ENCODE peak calls at places on chromosomes 4 and X, in five cellular contexts. One of them, this sample, is unnamed.

GRCh38 chrX:72348247-72348979 is 42.7 kb upstream of the CITED1 start:
- DNase-seq in progenitor cell of endocrine pancreas: no peak
- DNase-seq in K562: peak
- DNase-seq in osteocyte: no peak
- DNase-seq in neural crest cell: no peak
- DNase-seq in this sample: no peak

GRCh38 chr4:142645478-142646108 is 200.5 kb downstream of the INPP4B start:
- DNase-seq in progenitor cell of endocrine pancreas: no peak
- DNase-seq in K562: no peak
- DNase-seq in osteocyte: no peak
- DNase-seq in neural crest cell: no peak
- DNase-seq in this sample: no peak

GRCh38 chr4:78131403-78131802 is 74.3 kb downstream of the FRAS1 start:
- DNase-seq in progenitor cell of endocrine pancreas: no peak
- DNase-seq in K562: no peak
- DNase-seq in osteocyte: no peak
- DNase-seq in neural crest cell: no peak
- DNase-seq in this sample: no peak

GRCh38 chrX:53249387-53250042 is 24.5 kb upstream of the KDM5C start:
- DNase-seq in progenitor cell of endocrine pancreas: no peak
- DNase-seq in K562: no peak
- DNase-seq in osteocyte: no peak
- DNase-seq in neural crest cell: no peak
- DNase-seq in this sample: no peak

GRCh38 chr4:145285928-145286327 is 105.5 kb upstream of the OTUD4 start:
- DNase-seq in progenitor cell of endocrine pancreas: no peak
- DNase-seq in K562: no peak
- DNase-seq in osteocyte: no peak
- DNase-seq in neural crest cell: no peak
- DNase-seq in this sample: no peak

GRCh38 chrX:23902419-23902818 is 5.3 kb downstream of the APOO start:
- DNase-seq in progenitor cell of endocrine pancreas: no peak
- DNase-seq in K562: peak
- DNase-seq in osteocyte: no peak
- DNase-seq in neural crest cell: no peak
- DNase-seq in this sample: no peak

GRCh38 chr4:10114147-10114546 is 2.5 kb downstream of the WDR1 start:
- DNase-seq in progenitor cell of endocrine pancreas: no peak
- DNase-seq in K562: no peak
- DNase-seq in osteocyte: no peak
- DNase-seq in neural crest cell: no peak
- DNase-seq in this sample: no peak

GRCh38 chr4:135201081-135201480 is 999.5 kb upstream of the PABPC4L start:
- DNase-seq in progenitor cell of endocrine pancreas: no peak
- DNase-seq in K562: no peak
- DNase-seq in osteocyte: no peak
- DNase-seq in neural crest cell: no peak
- DNase-seq in this sample: no peak

GRCh38 chr4:77007358-77008230 is 58.0 kb downstream of the SEPTIN11 start:
- DNase-seq in progenitor cell of endocrine pancreas: no peak
- DNase-seq in K562: no peak
- DNase-seq in osteocyte: no peak
- DNase-seq in neural crest cell: no peak
- DNase-seq in this sample: no peak

GRCh38 chr4:112518675-112519074 is 2.7 kb upstream of the NEUROG2 start:
- DNase-seq in progenitor cell of endocrine pancreas: no peak
- DNase-seq in K562: no peak
- DNase-seq in osteocyte: no peak
- DNase-seq in neural crest cell: no peak
- DNase-seq in this sample: no peak

GRCh38 chrX:71671043-71671829 is 3.9 kb downstream of the LOC101059915 start:
- DNase-seq in progenitor cell of endocrine pancreas: no peak
- DNase-seq in K562: no peak
- DNase-seq in osteocyte: no peak
- DNase-seq in neural crest cell: no peak
- DNase-seq in this sample: no peak

GRCh38 chr4:20761826-20762225 is 61.6 kb downstream of the PACRGL start:
- DNase-seq in progenitor cell of endocrine pancreas: no peak
- DNase-seq in K562: no peak
- DNase-seq in osteocyte: no peak
- DNase-seq in neural crest cell: no peak
- DNase-seq in this sample: no peak

GRCh38 chr4:160848901-160849735 is 1314.7 kb downstream of the FSTL5 start:
- DNase-seq in progenitor cell of endocrine pancreas: no peak
- DNase-seq in K562: no peak
- DNase-seq in osteocyte: no peak
- DNase-seq in neural crest cell: no peak
- DNase-seq in this sample: no peak

GRCh38 chr4:74670583-74670982 is 123.7 kb downstream of the BTC start:
- DNase-seq in progenitor cell of endocrine pancreas: no peak
- DNase-seq in K562: no peak
- DNase-seq in osteocyte: no peak
- DNase-seq in neural crest cell: no peak
- DNase-seq in this sample: no peak

GRCh38 chr4:183349673-183350072 is 27.4 kb upstream of the CLDN24 start:
- DNase-seq in progenitor cell of endocrine pancreas: no peak
- DNase-seq in K562: peak
- DNase-seq in osteocyte: no peak
- DNase-seq in neural crest cell: no peak
- DNase-seq in this sample: no peak

GRCh38 chrX:109740076-109740809 is 7.2 kb upstream of the ACSL4 start:
- DNase-seq in progenitor cell of endocrine pancreas: no peak
- DNase-seq in K562: peak
- DNase-seq in osteocyte: no peak
- DNase-seq in neural crest cell: no peak
- DNase-seq in this sample: no peak

GRCh38 chr4:41216294-41217019 is 2.1 kb upstream of the APBB2 start:
- DNase-seq in progenitor cell of endocrine pancreas: peak
- DNase-seq in K562: peak
- DNase-seq in osteocyte: peak
- DNase-seq in neural crest cell: peak
- DNase-seq in this sample: peak

GRCh38 chrX:46617906-46618305 is 44.3 kb downstream of the CHST7 start:
- DNase-seq in progenitor cell of endocrine pancreas: no peak
- DNase-seq in K562: no peak
- DNase-seq in osteocyte: no peak
- DNase-seq in neural crest cell: no peak
- DNase-seq in this sample: no peak

GRCh38 chrX:24145340-24146186 is 4.0 kb upstream of the ZFX start:
- DNase-seq in progenitor cell of endocrine pancreas: no peak
- DNase-seq in K562: no peak
- DNase-seq in osteocyte: no peak
- DNase-seq in neural crest cell: no peak
- DNase-seq in this sample: no peak

GRCh38 chr4:37885496-37885895 is 5.4 kb upstream of the TBC1D1 start:
- DNase-seq in progenitor cell of endocrine pancreas: no peak
- DNase-seq in K562: no peak
- DNase-seq in osteocyte: no peak
- DNase-seq in neural crest cell: no peak
- DNase-seq in this sample: no peak

GRCh38 chr4:16591867-16592266 is 306.6 kb downstream of the LDB2 start:
- DNase-seq in progenitor cell of endocrine pancreas: no peak
- DNase-seq in K562: no peak
- DNase-seq in osteocyte: no peak
- DNase-seq in neural crest cell: peak
- DNase-seq in this sample: no peak

GRCh38 chrX:69073241-69073640 is 92.0 kb downstream of the PJA1 start:
- DNase-seq in progenitor cell of endocrine pancreas: no peak
- DNase-seq in K562: no peak
- DNase-seq in osteocyte: no peak
- DNase-seq in neural crest cell: no peak
- DNase-seq in this sample: no peak

GRCh38 chr4:94804613-94805012 is 46.9 kb downstream of the BMPR1B start:
- DNase-seq in progenitor cell of endocrine pancreas: no peak
- DNase-seq in K562: no peak
- DNase-seq in osteocyte: no peak
- DNase-seq in neural crest cell: no peak
- DNase-seq in this sample: no peak

GRCh38 chr4:107736924-107737448 is 17.0 kb upstream of the PAPSS1 start:
- DNase-seq in progenitor cell of endocrine pancreas: peak
- DNase-seq in K562: peak
- DNase-seq in osteocyte: no peak
- DNase-seq in neural crest cell: peak
- DNase-seq in this sample: peak

GRCh38 chr4:85548116-85548515 is 73.2 kb downstream of the ARHGAP24 start:
- DNase-seq in progenitor cell of endocrine pancreas: no peak
- DNase-seq in K562: no peak
- DNase-seq in osteocyte: no peak
- DNase-seq in neural crest cell: no peak
- DNase-seq in this sample: no peak

GRCh38 chr4:161581262-161581661 is 582.5 kb downstream of the FSTL5 start:
- DNase-seq in progenitor cell of endocrine pancreas: no peak
- DNase-seq in K562: no peak
- DNase-seq in osteocyte: no peak
- DNase-seq in neural crest cell: no peak
- DNase-seq in this sample: no peak

GRCh38 chr4:24489870-24490269 is 94.5 kb downstream of the DHX15 start:
- DNase-seq in progenitor cell of endocrine pancreas: no peak
- DNase-seq in K562: no peak
- DNase-seq in osteocyte: no peak
- DNase-seq in neural crest cell: no peak
- DNase-seq in this sample: no peak

GRCh38 chr4:128782076-128782715 is 27.3 kb upstream of the JADE1 start:
- DNase-seq in progenitor cell of endocrine pancreas: no peak
- DNase-seq in K562: peak
- DNase-seq in osteocyte: no peak
- DNase-seq in neural crest cell: no peak
- DNase-seq in this sample: no peak

GRCh38 chr4:152860057-152860456 is 76.1 kb upstream of the FHDC1 start:
- DNase-seq in progenitor cell of endocrine pancreas: no peak
- DNase-seq in K562: no peak
- DNase-seq in osteocyte: no peak
- DNase-seq in neural crest cell: no peak
- DNase-seq in this sample: no peak

GRCh38 chr4:4323705-4324534 is 33.9 kb downstream of the ZBTB49 start:
- DNase-seq in progenitor cell of endocrine pancreas: no peak
- DNase-seq in K562: peak
- DNase-seq in osteocyte: no peak
- DNase-seq in neural crest cell: no peak
- DNase-seq in this sample: no peak

GRCh38 chr4:170111546-170111945 is 21.8 kb upstream of the AADAT start:
- DNase-seq in progenitor cell of endocrine pancreas: no peak
- DNase-seq in K562: no peak
- DNase-seq in osteocyte: no peak
- DNase-seq in neural crest cell: no peak
- DNase-seq in this sample: no peak

GRCh38 chrX:153924149-153924861 is 1.8 kb downstream of the ARHGAP4 start:
- DNase-seq in progenitor cell of endocrine pancreas: no peak
- DNase-seq in K562: peak
- DNase-seq in osteocyte: no peak
- DNase-seq in neural crest cell: no peak
- DNase-seq in this sample: no peak

GRCh38 chr4:80322716-80323115 is 12.8 kb upstream of the CFAP299 start:
- DNase-seq in progenitor cell of endocrine pancreas: no peak
- DNase-seq in K562: peak
- DNase-seq in osteocyte: no peak
- DNase-seq in neural crest cell: no peak
- DNase-seq in this sample: no peak
- TF ChIP-seq CTCF in progenitor cell of endocrine pancreas: no peak
- TF ChIP-seq CTCF in K562: peak
- TF ChIP-seq CTCF in osteocyte: peak
- TF ChIP-seq CTCF in neural crest cell: no peak
- TF ChIP-seq CTCF in this sample: no peak

DNA sequence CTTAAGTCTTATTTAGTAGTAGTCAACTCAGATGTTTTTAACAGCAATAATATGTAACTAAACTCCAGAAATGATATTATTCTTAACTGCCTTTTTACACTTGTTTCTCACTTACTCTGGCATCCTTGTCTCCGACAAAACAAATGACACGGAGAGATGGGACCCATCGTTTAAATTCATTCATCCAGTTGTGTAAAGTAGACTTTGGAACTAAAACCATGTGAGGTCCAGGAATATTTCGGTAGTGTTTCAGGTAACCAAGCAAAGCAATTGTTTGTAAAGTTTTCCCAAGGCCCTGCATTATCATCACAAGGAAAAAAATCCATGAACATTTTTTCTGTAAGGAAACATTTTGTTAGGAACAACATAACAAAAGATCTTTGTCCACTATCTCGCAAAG is 11.6 kb downstream of the SMARCA1 start:
- DNase-seq in progenitor cell of endocrine pancreas: no peak
- DNase-seq in K562: no peak
- DNase-seq in osteocyte: no peak
- DNase-seq in neural crest cell: no peak
- DNase-seq in this sample: no peak
- TF ChIP-seq CTCF in progenitor cell of endocrine pancreas: no peak
- TF ChIP-seq CTCF in K562: no peak
- TF ChIP-seq CTCF in osteocyte: no peak
- TF ChIP-seq CTCF in neural crest cell: no peak
- TF ChIP-seq CTCF in this sample: no peak

GRCh38 chr4:139763205-139763604 is 97.6 kb downstream of the MGST2 start:
- DNase-seq in progenitor cell of endocrine pancreas: no peak
- DNase-seq in K562: no peak
- DNase-seq in osteocyte: peak
- DNase-seq in neural crest cell: no peak
- DNase-seq in this sample: no peak
- TF ChIP-seq CTCF in progenitor cell of endocrine pancreas: no peak
- TF ChIP-seq CTCF in K562: no peak
- TF ChIP-seq CTCF in osteocyte: no peak
- TF ChIP-seq CTCF in neural crest cell: no peak
- TF ChIP-seq CTCF in this sample: no peak

DNA sequence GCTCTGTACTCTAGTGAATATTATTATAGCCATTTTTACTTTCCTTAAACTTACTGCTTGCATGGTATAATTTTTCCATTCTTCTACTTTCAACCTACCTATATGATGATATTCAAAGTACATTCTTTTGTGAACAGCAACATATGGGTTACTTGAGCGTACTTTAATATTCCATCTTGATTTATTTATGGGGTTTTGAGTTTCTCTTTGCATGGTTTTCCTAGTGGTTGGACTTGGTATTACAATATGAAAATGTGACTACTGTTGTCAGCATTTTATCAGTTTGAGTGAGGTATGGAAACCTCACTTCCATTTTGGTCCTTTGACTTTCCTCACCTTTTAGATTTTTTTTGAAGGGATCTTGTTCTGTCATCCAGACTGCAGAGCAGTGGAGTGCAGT is 35.9 kb downstream of the ADGRG4 start:
- DNase-seq in progenitor cell of endocrine pancreas: no peak
- DNase-seq in K562: peak
- DNase-seq in osteocyte: no peak
- DNase-seq in neural crest cell: no peak
- DNase-seq in this sample: no peak
- TF ChIP-seq CTCF in progenitor cell of endocrine pancreas: peak
- TF ChIP-seq CTCF in K562: peak
- TF ChIP-seq CTCF in osteocyte: peak
- TF ChIP-seq CTCF in neural crest cell: peak
- TF ChIP-seq CTCF in this sample: peak

DNA sequence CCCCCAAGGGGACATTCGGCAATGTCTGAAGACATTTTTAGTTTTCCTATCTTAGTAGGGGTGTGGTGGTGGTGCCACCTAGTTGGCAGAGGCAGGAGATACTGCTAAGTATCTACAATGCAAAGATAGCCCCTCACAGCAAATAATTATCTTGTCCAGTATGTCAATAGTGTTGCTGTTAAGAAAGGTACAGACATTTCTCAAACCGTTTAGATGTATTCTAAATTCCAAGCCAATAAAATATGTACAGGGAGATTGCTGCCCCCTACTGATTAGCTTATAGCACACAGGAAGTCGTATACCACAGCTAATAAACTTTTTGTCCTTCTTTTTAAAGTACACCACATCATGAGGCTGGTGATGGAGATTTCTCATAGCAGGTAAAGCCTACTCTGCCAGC is 260.5 kb downstream of the TMA16 start:
- DNase-seq in progenitor cell of endocrine pancreas: no peak
- DNase-seq in K562: no peak
- DNase-seq in osteocyte: no peak
- DNase-seq in neural crest cell: no peak
- DNase-seq in this sample: no peak
- TF ChIP-seq CTCF in progenitor cell of endocrine pancreas: peak
- TF ChIP-seq CTCF in K562: no peak
- TF ChIP-seq CTCF in osteocyte: peak
- TF ChIP-seq CTCF in neural crest cell: peak
- TF ChIP-seq CTCF in this sample: peak

This sample was measured in nephron progenitor cell.